ENCODE peak calls at places on chromosome 15, in four cellular contexts. T is H1, V is tibial artery, N is fibroblast of lung. Y is an unnamed sample.

GRCh38 chr15:85667491-85668424 is 127.0 kb downstream of the KLHL25 start:
- DNase-seq in T (no peak), V (peak), N (peak), Y (peak)

GRCh38 chr15:66761723-66762595 is 59.9 kb downstream of the SMAD6 start:
- DNase-seq in T (no peak), V (no peak), N (no peak), Y (peak)

GRCh38 chr15:96336045-96336642 is 5.6 kb downstream of the NR2F2 start:
- DNase-seq in T (no peak), V (no peak), N (no peak), Y (no peak)

GRCh38 chr15:96585634-96586386 is 255.3 kb downstream of the NR2F2 start:
- DNase-seq in T (no peak), V (no peak), N (peak), Y (peak)

GRCh38 chr15:67783303-67783702 is 42.0 kb upstream of the SKOR1 start:
- DNase-seq in T (no peak), V (no peak), N (no peak), Y (no peak)

GRCh38 chr15:52645916-52646315 is 33.3 kb downstream of the ATOSA start:
- DNase-seq in T (no peak), V (no peak), N (no peak), Y (no peak)

GRCh38 chr15:66679657-66680108 is 22.4 kb upstream of the SMAD6 start:
- DNase-seq in T (peak), V (no peak), N (peak), Y (no peak)

GRCh38 chr15:55703873-55704285 is 39.1 kb downstream of the PRTG start:
- DNase-seq in T (no peak), V (no peak), N (peak), Y (peak)

GRCh38 chr15:79329186-79329611 is 18.3 kb downstream of the TMED3 start:
- DNase-seq in T (no peak), V (no peak), N (peak), Y (peak)

GRCh38 chr15:83106994-83107840 is at the start of gene TM6SF1:
- DNase-seq in T (peak), V (no peak), N (no peak), Y (no peak)

GRCh38 chr15:83959477-83959876 is 276.1 kb upstream of the GOLGA6L4 start:
- DNase-seq in T (no peak), V (no peak), N (no peak), Y (no peak)

GRCh38 chr15:99507016-99507731 is 58.6 kb upstream of the MEF2A start:
- DNase-seq in T (no peak), V (peak), N (peak), Y (peak)

GRCh38 chr15:69463182-69463756 is 10.7 kb downstream of the RPLP1 start:
- DNase-seq in T (no peak), V (no peak), N (no peak), Y (no peak)
- H3K4me3 ChIP-seq in T (peak), V (peak), N (peak), Y (peak)

GRCh38 chr15:76333720-76334437 is 2.7 kb upstream of the ISL2 start:
- DNase-seq in T (peak), V (no peak), N (no peak), Y (no peak)
- TF ChIP-seq CTCF in T (no peak), V (no peak), N (peak), Y (peak)

GRCh38 chr15:47708116-47708515 is 9.2 kb upstream of the SEMA6D start:
- DNase-seq in T (no peak), V (no peak), N (no peak), Y (no peak)
- H3K4me3 ChIP-seq in T (no peak), V (no peak), N (no peak), Y (no peak)

GRCh38 chr15:48811325-48811938 is 563 bp upstream of the CEP152 start:
- DNase-seq in T (no peak), V (no peak), N (no peak), Y (no peak)
- TF ChIP-seq CTCF in T (no peak), V (no peak), N (no peak), Y (no peak)

GRCh38 chr15:58865420-58865880 is 68.0 kb downstream of the SLTM start:
- DNase-seq in T (no peak), V (no peak), N (peak), Y (peak)
- H3K4me3 ChIP-seq in T (peak), V (peak), N (no peak), Y (peak)

GRCh38 chr15:40038654-40039543 is at the start of gene SRP14:
- DNase-seq in T (peak), V (peak), N (peak), Y (peak)
- TF ChIP-seq CTCF in T (no peak), V (peak), N (no peak), Y (no peak)

GRCh38 chr15:39581501-39582285 is 814 bp downstream of the THBS1 start:
- DNase-seq in T (no peak), V (peak), N (peak), Y (peak)
- H3K4me3 ChIP-seq in T (peak), V (peak), N (peak), Y (peak)

GRCh38 chr15:36622247-36622795 is 42.9 kb downstream of the CDIN1 start:
- DNase-seq in T (no peak), V (no peak), N (no peak), Y (no peak)

GRCh38 chr15:36612063-36612788 is 32.8 kb downstream of the CDIN1 start:
- DNase-seq in T (no peak), V (no peak), N (peak), Y (peak)

GRCh38 chr15:36614016-36614415 is 34.6 kb downstream of the CDIN1 start:
- DNase-seq in T (no peak), V (no peak), N (no peak), Y (no peak)

DNA sequence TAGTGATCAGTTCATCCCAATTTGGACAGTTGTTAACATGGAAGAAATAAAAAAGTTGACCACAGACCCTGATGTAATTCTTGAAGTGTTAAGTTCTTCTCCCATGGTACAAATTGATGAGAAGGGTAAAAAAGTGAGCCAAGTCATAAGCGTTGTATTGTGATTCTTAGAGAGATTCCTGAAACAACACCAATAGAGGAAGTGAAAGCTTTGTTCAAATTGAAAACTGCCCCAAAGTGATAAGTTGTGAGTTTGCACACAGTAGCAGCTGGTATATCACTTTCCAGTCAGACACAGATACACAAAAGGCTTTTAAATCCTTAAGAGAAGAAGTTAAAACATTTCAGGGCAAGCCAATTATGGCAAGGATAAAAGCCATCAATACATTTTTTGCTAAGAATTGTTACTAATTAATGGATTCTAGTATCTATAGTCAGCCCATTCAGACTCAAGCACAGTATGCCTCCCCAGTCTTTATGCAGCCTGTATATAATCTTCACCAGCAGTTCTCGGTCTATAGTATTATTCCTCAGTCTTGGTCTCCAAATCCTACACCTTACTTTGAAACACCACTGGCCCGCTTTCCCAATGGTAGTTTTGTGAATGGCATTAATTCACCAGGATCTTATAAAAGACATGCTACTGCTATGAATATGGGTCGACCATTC is 38.2 kb downstream of the CDIN1 start:
- DNase-seq in T (no peak), V (no peak), N (no peak), Y (no peak)
- TF ChIP-seq CTCF in T (no peak), V (no peak), N (no peak), Y (no peak)

GRCh38 chr15:32222716-32223115 is 180.4 kb downstream of the GOLGA8K start:
- DNase-seq in T (no peak), V (no peak), N (no peak), Y (no peak)
- H3K4me3 ChIP-seq in T (no peak), V (no peak), N (no peak), Y (no peak)